ENCODE peak calls at places on chromosomes 6 and 20, in five cellular contexts. S, A, L, R and M are unnamed samples.

GRCh38 chr20:45366631-45367030 is 3.7 kb downstream of the SYS1 start:
- DNase-seq in S (no peak), A (no peak), L (no peak), R (no peak), M (no peak)

GRCh38 chr6:145735356-145736165 is at the start of gene EPM2A:
- DNase-seq in S (peak), A (peak), L (peak), R (peak), M (peak)

GRCh38 chr6:123171341-123171740 is 175.3 kb downstream of the CLVS2 start:
- DNase-seq in S (no peak), A (no peak), L (no peak), R (no peak), M (no peak)

GRCh38 chr6:142867988-142868818 is 76.8 kb downstream of the HIVEP2 start:
- DNase-seq in S (no peak), A (no peak), L (no peak), R (no peak), M (no peak)

GRCh38 chr6:159875194-159875593 is 15.6 kb upstream of the MAS1 start:
- DNase-seq in S (peak), A (no peak), L (no peak), R (no peak), M (no peak)

GRCh38 chr6:162068340-162068739 is 659.2 kb downstream of the PRKN start:
- DNase-seq in S (no peak), A (no peak), L (no peak), R (no peak), M (no peak)

GRCh38 chr20:36875702-36876472 is at the start of gene TLDC2:
- DNase-seq in S (no peak), A (peak), L (no peak), R (peak), M (no peak)

GRCh38 chr20:21373436-21373835 is 23.9 kb downstream of the NKX2-4 start:
- DNase-seq in S (no peak), A (no peak), L (no peak), R (no peak), M (no peak)

GRCh38 chr6:41536884-41537347 is 9.3 kb upstream of the FOXP4 start:
- DNase-seq in S (no peak), A (peak), L (peak), R (peak), M (no peak)

GRCh38 chr6:56144538-56145324 is 102.6 kb downstream of the COL21A1 start:
- DNase-seq in S (no peak), A (no peak), L (no peak), R (no peak), M (no peak)

GRCh38 chr20:24146231-24146634 is 157.7 kb upstream of the GGTLC1 start:
- DNase-seq in S (no peak), A (no peak), L (no peak), R (no peak), M (no peak)

GRCh38 chr6:13733178-13733851 is 21.7 kb upstream of the RANBP9 start:
- DNase-seq in S (no peak), A (no peak), L (peak), R (no peak), M (no peak)

DNA sequence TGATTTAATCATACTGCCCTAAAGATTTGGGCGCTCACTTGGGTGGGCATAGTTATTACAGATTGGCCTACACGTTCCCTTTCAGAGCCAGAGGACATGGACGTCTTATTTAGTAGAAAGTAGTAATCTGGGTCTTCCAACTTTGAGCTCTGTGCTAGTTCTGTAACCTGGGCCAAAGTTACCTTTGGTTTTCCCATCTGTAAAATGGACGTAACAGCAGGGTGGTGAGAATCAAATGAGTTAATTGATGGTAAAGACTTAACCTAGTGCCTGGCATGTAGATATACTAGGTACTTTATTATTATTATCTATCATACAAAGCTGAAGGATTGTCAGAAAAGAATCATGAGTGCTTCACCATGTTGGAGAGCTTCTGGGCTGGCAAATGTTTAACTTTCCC is 74.8 kb downstream of the CDYL start:
- DNase-seq in S (no peak), A (no peak), L (no peak), R (no peak), M (no peak)
- TF ChIP-seq CTCF in S (no peak), A (no peak), L (no peak), R (no peak), M (no peak)

DNA sequence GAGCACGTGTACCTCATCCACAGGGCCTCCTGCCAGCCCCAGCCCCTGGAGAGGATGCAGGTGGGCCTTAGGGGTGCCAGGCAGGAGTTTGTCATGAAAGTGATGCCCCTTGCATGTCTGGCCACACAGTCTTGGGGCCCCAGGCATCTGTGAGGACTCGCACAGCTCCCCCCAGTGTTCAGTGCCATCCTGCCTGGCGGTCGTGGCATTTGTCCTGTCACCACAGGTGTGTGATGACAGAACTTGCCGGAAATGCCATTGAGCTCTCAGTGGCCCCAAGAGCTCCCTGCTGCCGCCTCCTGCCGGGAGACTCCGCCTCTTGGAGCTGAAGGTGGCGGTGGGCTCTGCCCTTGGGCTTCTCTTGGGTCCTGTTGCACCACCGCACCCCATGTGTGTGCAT is 30.6 kb upstream of the ADRM1 start:
- DNase-seq in S (no peak), A (no peak), L (no peak), R (no peak), M (no peak)
- TF ChIP-seq CTCF in S (no peak), A (no peak), L (no peak), R (no peak), M (no peak)

GRCh38 chr6:116136933-116137340 is 11.0 kb upstream of the COL10A1 start:
- DNase-seq in S (no peak), A (no peak), L (no peak), R (no peak), M (no peak)

GRCh38 chr6:116144590-116144989 is 18.7 kb upstream of the COL10A1 start:
- DNase-seq in S (no peak), A (no peak), L (no peak), R (no peak), M (no peak)

GRCh38 chr6:116136373-116136772 is 10.4 kb upstream of the COL10A1 start:
- DNase-seq in S (no peak), A (no peak), L (no peak), R (no peak), M (no peak)

DNA sequence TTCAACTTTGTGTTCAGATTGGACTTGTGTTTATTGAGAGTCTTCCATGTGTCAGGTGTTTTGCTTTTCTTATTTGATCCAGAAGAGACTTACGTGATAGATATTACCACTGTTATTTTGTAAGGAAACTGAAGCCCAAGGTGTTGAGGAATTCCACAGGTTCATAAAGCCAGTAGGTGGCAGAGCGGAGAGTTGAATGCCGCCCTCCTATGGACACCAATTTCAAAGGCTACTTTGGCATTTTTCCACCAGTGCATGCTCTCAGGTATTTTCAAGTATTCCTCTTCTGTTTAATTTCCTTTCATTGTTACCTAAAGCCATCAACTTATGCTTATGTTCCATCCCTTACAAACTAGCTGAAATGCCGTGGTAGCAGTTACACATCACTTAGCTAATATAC is 14.0 kb upstream of the COL10A1 start:
- DNase-seq in S (no peak), A (no peak), L (no peak), R (no peak), M (no peak)
- TF ChIP-seq CTCF in S (no peak), A (no peak), L (no peak), R (no peak), M (no peak)

DNA sequence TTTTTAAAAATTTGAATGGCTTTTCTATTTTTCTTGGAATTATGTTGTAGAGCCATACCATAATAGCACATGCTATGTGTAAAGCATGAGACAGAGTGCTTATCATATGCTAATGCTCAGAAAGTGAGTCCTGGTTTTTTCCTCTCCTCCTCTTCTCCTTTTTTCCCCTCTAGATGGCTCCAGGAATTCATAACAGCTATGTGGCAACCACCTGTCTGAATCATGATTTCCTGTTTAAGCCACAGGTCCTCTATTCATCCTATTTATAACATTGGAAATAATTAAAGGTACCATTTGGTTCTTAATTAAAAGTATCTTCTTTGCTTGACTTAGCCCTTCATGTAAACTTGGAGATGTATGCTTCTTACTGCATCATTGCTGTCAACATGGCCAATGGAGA is 260.0 kb upstream of the MAP3K7 start:
- DNase-seq in S (no peak), A (no peak), L (no peak), R (no peak), M (no peak)
- TF ChIP-seq CTCF in S (no peak), A (no peak), L (no peak), R (no peak), M (no peak)

GRCh38 chr6:40395698-40396076 is 191.5 kb downstream of the LRFN2 start:
- DNase-seq in S (no peak), A (no peak), L (no peak), R (no peak), M (no peak)

GRCh38 chr6:40395066-40395697 is 192.0 kb downstream of the LRFN2 start:
- DNase-seq in S (no peak), A (no peak), L (no peak), R (no peak), M (no peak)

GRCh38 chr6:40398810-40399477 is 188.2 kb downstream of the LRFN2 start:
- DNase-seq in S (no peak), A (no peak), L (no peak), R (no peak), M (no peak)

GRCh38 chr6:40398034-40398679 is 189.0 kb downstream of the LRFN2 start:
- DNase-seq in S (no peak), A (no peak), L (no peak), R (no peak), M (no peak)

DNA sequence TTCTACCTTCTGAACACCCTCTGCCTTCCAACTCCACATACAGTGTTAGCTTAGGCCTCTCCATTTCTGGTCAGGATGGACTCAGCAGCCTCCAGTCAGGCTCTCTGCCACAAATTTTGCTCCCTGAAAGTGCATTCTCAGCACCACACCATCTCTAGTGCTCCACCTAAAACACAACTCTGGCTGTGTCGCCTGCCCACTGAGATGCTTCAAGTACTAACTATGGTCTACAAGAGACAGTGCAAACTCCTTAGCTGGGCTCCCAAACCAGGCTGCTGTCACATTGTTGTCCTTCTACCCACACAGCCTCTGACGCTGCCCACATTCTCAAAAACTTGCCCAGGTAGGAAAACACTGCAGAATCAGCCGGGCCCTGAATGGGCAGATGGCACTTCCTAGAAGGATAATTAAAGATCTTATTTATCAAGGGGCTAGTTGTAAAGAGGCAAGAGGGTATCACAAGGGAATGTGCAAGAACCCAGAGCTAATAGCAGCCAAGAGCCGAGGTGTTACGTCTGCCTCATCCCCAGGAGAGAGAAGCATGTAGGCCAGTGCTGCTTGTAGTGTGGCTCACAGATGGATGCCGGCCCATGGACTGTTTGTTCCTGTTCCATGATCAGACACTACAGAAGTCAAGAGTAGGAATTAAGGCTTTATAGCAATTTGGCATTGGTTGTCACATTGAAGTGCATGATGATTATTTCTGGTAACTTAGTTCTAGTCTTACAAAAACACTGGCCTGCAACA is 189.7 kb downstream of the LRFN2 start:
- DNase-seq in S (no peak), A (no peak), L (no peak), R (no peak), M (no peak)
- TF ChIP-seq CTCF in S (no peak), A (no peak), L (no peak), R (no peak), M (no peak)

GRCh38 chr20:59561614-59562277 is 42.6 kb upstream of the PHACTR3 start:
- DNase-seq in S (no peak), A (no peak), L (no peak), R (no peak), M (no peak)

GRCh38 chr20:59559863-59560262 is 44.5 kb upstream of the PHACTR3 start:
- DNase-seq in S (no peak), A (no peak), L (no peak), R (no peak), M (no peak)

GRCh38 chr20:59561228-59561605 is 43.1 kb upstream of the PHACTR3 start:
- DNase-seq in S (no peak), A (no peak), L (no peak), R (no peak), M (no peak)

GRCh38 chr20:59559024-59559817 is 45.1 kb upstream of the PHACTR3 start:
- DNase-seq in S (no peak), A (no peak), L (no peak), R (no peak), M (no peak)

DNA sequence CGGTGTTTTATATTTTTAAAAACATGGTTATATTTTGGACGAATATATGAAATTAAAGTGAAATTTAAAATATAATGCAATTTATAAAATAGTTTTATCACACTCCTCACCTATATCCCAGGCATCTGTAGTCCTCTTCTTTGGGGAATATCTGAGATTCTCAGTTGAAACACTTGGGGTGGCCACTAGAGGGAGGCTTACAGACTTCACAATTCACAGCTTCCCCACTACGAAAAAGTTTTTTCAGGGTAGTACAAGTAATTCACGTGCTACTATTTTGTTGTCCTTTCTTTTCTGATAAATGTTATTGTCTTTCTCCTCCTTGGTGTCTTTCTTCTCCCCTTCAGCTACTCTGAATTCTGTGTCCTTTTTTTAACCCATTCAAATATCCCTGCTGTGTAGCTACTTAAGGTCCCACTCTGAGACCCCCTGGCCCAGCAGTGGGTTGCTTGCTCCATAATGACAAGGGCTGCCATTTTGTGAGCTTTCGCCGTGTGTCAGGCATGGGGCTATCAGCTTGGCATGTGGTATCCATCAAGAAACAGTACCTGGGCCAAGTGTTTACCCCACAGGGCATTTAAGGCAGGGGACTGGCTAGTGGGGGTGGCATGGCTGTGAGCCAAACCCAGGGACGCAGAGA is 43.6 kb upstream of the PHACTR3 start:
- DNase-seq in S (no peak), A (no peak), L (no peak), R (no peak), M (no peak)
- TF ChIP-seq CTCF in S (peak), A (no peak), L (peak), R (peak), M (peak)

GRCh38 chr20:6829510-6830116 is 62.1 kb downstream of the BMP2 start:
- DNase-seq in S (no peak), A (no peak), L (no peak), R (no peak), M (no peak)
- TF ChIP-seq CTCF in S (peak), A (no peak), L (no peak), R (no peak), M (no peak)

DNA sequence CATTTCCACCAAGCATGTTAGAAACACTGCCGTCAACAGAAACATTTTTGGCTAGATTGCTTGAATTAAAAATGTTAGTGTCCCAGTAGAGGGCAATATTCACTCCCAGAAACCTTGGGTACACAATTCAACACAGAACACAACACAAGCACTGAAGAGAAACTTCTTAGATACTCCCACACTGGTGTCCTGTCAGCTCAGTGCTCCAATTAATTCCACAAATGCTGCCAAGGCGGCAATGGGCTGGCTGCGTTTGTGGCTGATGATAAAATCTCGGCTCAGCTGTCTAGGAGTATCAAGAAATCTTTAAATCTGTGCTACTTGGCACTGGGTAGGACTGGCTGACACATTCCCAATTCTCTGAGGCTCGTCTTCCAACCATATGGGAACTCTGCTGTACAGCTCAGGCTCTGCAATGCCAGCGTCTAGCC is 39.3 kb downstream of the BEND3 start:
- DNase-seq in S (no peak), A (no peak), L (no peak), R (no peak), M (no peak)
- TF ChIP-seq CTCF in S (peak), A (no peak), L (no peak), R (no peak), M (no peak)

GRCh38 chr6:8441452-8441851 is 6.1 kb upstream of the SLC35B3 start:
- DNase-seq in S (no peak), A (no peak), L (no peak), R (no peak), M (no peak)
- TF ChIP-seq CTCF in S (no peak), A (no peak), L (no peak), R (no peak), M (no peak)

GRCh38 chr20:4605166-4605565 is 116.5 kb upstream of the PRND start:
- DNase-seq in S (no peak), A (no peak), L (no peak), R (no peak), M (no peak)

GRCh38 chr20:4603724-4604123 is 118.0 kb upstream of the PRND start:
- DNase-seq in S (no peak), A (no peak), L (no peak), R (no peak), M (no peak)

GRCh38 chr20:4601630-4602296 is 119.9 kb upstream of the PRND start:
- DNase-seq in S (no peak), A (peak), L (peak), R (no peak), M (no peak)

GRCh38 chr20:4604580-4604979 is 117.1 kb upstream of the PRND start:
- DNase-seq in S (no peak), A (no peak), L (no peak), R (no peak), M (no peak)

DNA sequence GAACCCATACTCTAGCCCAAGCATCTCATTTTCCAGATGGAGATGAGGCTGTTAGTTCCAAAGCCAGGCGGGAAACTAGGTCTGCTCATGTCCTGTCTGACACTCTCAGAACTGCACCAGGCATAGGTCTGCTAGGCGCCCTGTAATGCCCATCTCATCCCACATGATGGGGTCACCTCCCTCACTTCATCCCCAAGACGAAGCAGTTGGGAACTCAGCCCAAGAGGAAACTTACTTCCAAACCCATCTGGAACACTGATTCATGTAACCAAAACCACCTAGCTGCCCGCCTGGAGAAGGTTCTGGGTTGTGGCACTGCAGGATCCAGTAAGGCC is 119.4 kb upstream of the PRND start:
- DNase-seq in S (no peak), A (no peak), L (no peak), R (no peak), M (no peak)
- TF ChIP-seq CTCF in S (no peak), A (no peak), L (no peak), R (no peak), M (no peak)